ENCODE peak calls at places on chromosomes 11 and 22, in nine cellular contexts. C is stomach, V is Peyer's patch, Z is IMR-90, W is ovary, Q is body of pancreas, M is adrenal gland, O is HCT116, P is tibial nerve. X is an unnamed sample.

GRCh38 chr11:70501933-70502540 is 103.7 kb downstream of the CTTN start:
- DNase-seq in W (no peak), V (no peak), M (no peak), P (no peak), Z (no peak), Q (no peak), O (no peak), C (no peak), X (no peak)

GRCh38 chr11:123231263-123231662 is 36.2 kb upstream of the CLMP start:
- DNase-seq in P (no peak), C (no peak), V (no peak), O (no peak), W (no peak), Q (no peak), M (no peak), Z (peak), X (no peak)

GRCh38 chr11:117934526-117935307 is 5.5 kb upstream of the TMPRSS13 start:
- DNase-seq in W (no peak), C (peak), V (peak), P (no peak), Z (no peak), O (no peak), M (peak), Q (no peak), X (no peak)

GRCh38 chr11:57515332-57516060 is at the start of gene SLC43A1:
- DNase-seq in M (peak), W (peak), P (peak), C (peak), V (peak), O (no peak), Q (peak), Z (peak), X (peak)

GRCh38 chr22:24154826-24155225 is 26.5 kb upstream of the SUSD2 start:
- DNase-seq in P (no peak), V (no peak), Q (no peak), C (no peak), M (no peak), O (no peak), Z (no peak), W (no peak), X (no peak)

GRCh38 chr22:39311592-39312400 is 7.6 kb downstream of the RPL3 start:
- DNase-seq in Z (no peak), M (no peak), V (no peak), P (no peak), W (no peak), O (no peak), C (no peak), Q (no peak), X (no peak)

GRCh38 chr11:6413791-6414231 is 5.1 kb downstream of the APBB1 start:
- DNase-seq in W (no peak), Q (no peak), O (no peak), M (no peak), P (no peak), V (no peak), Z (no peak), C (no peak), X (no peak)

GRCh38 chr11:3091846-3092602 is 34.8 kb upstream of the CARS1 start:
- DNase-seq in C (peak), Q (peak), Z (peak), O (peak), P (peak), V (peak), M (peak), W (peak), X (peak)

GRCh38 chr11:75797116-75797515 is 17.9 kb upstream of the UVRAG start:
- DNase-seq in O (no peak), M (no peak), C (no peak), Z (no peak), Q (no peak), V (no peak), W (no peak), P (no peak), X (no peak)

GRCh38 chr22:29478326-29479276 is 1.4 kb upstream of the NEFH start:
- DNase-seq in C (no peak), Z (no peak), Q (peak), P (no peak), O (no peak), V (no peak), M (peak), W (no peak), X (no peak)

GRCh38 chr11:83140691-83141455 is 16.1 kb upstream of the PCF11 start:
- DNase-seq in M (no peak), Q (no peak), O (no peak), C (no peak), V (no peak), Z (no peak), P (no peak), W (no peak), X (no peak)

GRCh38 chr11:31419669-31420068 is 50.0 kb downstream of the DNAJC24 start:
- DNase-seq in W (no peak), O (no peak), Z (peak), C (no peak), V (no peak), P (no peak), M (no peak), Q (no peak), X (no peak)

GRCh38 chr11:40388097-40388818 is 1071.2 kb downstream of the LRRC4C start:
- DNase-seq in Q (no peak), Z (peak), P (no peak), V (no peak), C (no peak), O (no peak), M (no peak), W (no peak), X (no peak)

GRCh38 chr11:17720796-17721171 is 1.4 kb downstream of the MYOD1 start:
- DNase-seq in V (no peak), P (no peak), Q (no peak), W (no peak), C (no peak), Z (no peak), M (no peak), O (no peak), X (no peak)

GRCh38 chr11:47946682-47947575 is 33.4 kb upstream of the PTPRJ start:
- DNase-seq in C (peak), P (peak), Z (peak), M (peak), Q (peak), O (peak), V (peak), W (peak), X (peak)

GRCh38 chr11:117923773-117924172 is 5.4 kb downstream of the TMPRSS13 start:
- DNase-seq in P (no peak), O (no peak), V (no peak), Z (no peak), W (no peak), M (no peak), C (no peak), Q (no peak), X (no peak)

GRCh38 chr11:59560290-59560701 is 49.0 kb downstream of the OR4D9 start:
- DNase-seq in W (peak), O (peak), Q (peak), P (peak), Z (peak), C (peak), M (peak), V (peak), X (peak)

GRCh38 chr11:45226901-45227300 is 59.2 kb downstream of the SYT13 start:
- DNase-seq in M (no peak), O (no peak), P (no peak), Z (no peak), W (no peak), V (no peak), Q (no peak), C (no peak), X (no peak)

GRCh38 chr11:93541884-93542752 is 1.1 kb downstream of the SMCO4 start:
- DNase-seq in W (peak), M (peak), P (peak), C (peak), Q (peak), O (no peak), Z (peak), V (peak), X (peak)

GRCh38 chr11:1852885-1853284 is at the start of gene LSP1:
- DNase-seq in O (no peak), Q (no peak), M (no peak), C (peak), W (no peak), V (peak), Z (no peak), P (no peak), X (no peak)

GRCh38 chr11:32439488-32440210 is 4.3 kb upstream of the WT1 start:
- DNase-seq in Z (no peak), V (no peak), C (no peak), W (peak), Q (no peak), O (no peak), P (no peak), M (no peak), X (peak)

GRCh38 chr11:130451261-130452019 is 3.0 kb downstream of the ADAMTS15 start:
- DNase-seq in W (no peak), P (peak), V (no peak), O (no peak), Q (no peak), M (no peak), C (peak), Z (peak), X (no peak)

GRCh38 chr11:130448039-130448415 is 418 bp upstream of the ADAMTS15 start:
- DNase-seq in W (no peak), M (no peak), C (no peak), O (no peak), Z (no peak), Q (no peak), V (no peak), P (no peak), X (no peak)

GRCh38 chr11:130449246-130449990 is 973 bp downstream of the ADAMTS15 start:
- DNase-seq in M (no peak), Q (no peak), O (no peak), Z (no peak), W (no peak), P (no peak), V (no peak), C (no peak), X (no peak)

GRCh38 chr11:130448416-130449068 is at the start of gene ADAMTS15:
- DNase-seq in O (peak), W (peak), Q (peak), Z (peak), P (peak), V (peak), C (peak), M (peak), X (peak)

GRCh38 chr11:130449996-130450419 is 1.6 kb downstream of the ADAMTS15 start:
- DNase-seq in Q (peak), M (peak), V (peak), O (no peak), W (peak), C (peak), Z (peak), P (peak), X (peak)
- TF ChIP-seq POLR2A in Q (no peak), M (no peak), V (no peak), O (no peak), W (no peak), C (no peak), Z (no peak), P (peak), X (peak)

DNA sequence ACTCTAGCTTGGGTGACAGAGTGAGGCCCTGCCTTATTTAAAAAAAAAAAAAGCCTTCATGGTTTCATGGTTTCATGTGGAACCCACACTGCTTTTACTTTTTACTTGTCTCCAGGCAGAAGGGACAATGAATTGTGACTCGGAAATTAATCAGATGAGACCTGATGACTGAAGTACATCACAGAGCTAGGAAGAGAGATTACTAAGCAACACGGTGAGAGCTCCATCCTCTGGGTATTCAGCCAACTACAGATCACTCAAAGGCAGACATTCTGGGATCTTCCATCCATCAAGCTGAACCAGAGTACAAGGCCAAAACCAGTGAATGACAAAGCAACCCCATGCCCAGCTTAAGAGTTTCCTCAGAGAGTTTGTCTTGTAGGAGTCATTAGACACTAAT is 433.2 kb downstream of the SOX6 start:
- DNase-seq in Q (no peak), W (no peak), Z (no peak), O (no peak), C (no peak), P (no peak), V (no peak), M (no peak), X (no peak)
- TF ChIP-seq CTCF in Q (no peak), W (no peak), Z (no peak), O (no peak), C (no peak), P (no peak), V (no peak), M (no peak), X (no peak)

DNA sequence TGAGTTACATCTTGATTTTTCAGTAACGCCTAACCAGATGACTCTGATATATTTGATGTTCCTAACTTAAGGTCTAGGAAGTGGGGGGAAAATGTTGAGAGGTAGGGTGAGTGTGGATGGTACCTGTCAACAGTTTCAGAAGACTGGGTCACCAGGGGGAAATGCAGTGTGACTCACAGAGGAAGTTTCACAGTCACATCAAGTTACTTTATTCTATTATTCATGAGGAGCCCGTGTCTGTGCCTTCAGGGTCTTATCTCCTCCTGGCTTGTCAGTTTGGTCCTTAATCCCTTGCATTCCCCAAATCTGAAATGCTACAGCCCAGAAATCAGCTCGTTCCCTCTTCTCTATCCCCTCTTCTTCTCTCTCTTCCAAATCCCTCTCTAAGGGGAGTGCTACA is 4.7 kb upstream of the KCNE3 start:
- DNase-seq in Z (no peak), W (no peak), V (no peak), C (no peak), P (no peak), Q (no peak), M (no peak), O (no peak), X (no peak)
- H3K27ac ChIP-seq in Z (no peak), W (no peak), V (no peak), C (no peak), P (no peak), Q (no peak), M (no peak), O (no peak), X (no peak)

DNA sequence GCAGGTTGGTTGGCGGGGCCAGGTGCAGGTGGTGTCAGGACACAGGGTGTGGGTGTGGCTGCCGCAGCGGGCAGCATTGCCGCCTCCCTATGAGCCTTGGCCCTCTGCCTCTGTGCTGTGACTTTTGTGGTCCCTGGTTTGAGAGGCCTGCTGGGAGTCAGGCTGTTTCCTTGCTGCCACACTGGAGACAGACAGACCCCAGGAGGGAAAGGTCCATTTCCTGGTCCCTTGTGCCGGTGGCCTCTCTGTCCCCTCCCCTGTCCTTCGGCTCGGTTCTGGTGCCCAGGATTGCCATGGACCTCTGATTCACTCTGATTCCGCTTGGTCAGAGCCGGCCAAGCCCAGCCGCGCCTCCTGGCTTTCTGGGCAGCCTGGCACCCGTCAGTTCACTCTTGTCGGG is 196.9 kb downstream of the TBC1D22A start:
- DNase-seq in W (no peak), O (no peak), V (no peak), Z (no peak), M (no peak), P (no peak), C (no peak), Q (no peak), X (no peak)
- TF ChIP-seq POLR2A in W (no peak), O (no peak), V (no peak), Z (no peak), M (no peak), P (no peak), C (no peak), Q (no peak), X (no peak)

DNA sequence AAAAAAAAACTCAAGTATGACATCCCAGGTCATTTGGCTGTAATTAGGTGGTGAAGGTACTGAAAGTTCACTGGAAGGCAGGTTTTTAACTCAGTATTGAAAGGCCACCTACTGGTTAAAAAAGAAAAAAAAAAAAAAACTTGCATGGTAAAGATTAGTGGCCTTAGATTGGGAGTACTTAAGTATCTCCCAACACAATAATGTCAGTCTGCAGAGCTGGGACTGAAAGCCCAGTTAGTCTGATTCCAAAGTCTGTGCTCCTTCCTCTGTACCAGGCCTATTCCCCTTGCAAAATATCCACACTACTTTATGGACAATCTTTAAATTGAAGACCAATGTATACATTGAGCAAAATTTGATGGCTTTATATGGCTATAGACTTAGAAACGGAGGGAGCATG is 85.5 kb downstream of the NOX4 start:
- DNase-seq in P (no peak), M (no peak), Q (no peak), Z (no peak), V (no peak), C (no peak), W (no peak), O (peak), X (no peak)
- TF ChIP-seq CTCF in P (no peak), M (no peak), Q (no peak), Z (peak), V (no peak), C (no peak), W (no peak), O (no peak), X (no peak)

DNA sequence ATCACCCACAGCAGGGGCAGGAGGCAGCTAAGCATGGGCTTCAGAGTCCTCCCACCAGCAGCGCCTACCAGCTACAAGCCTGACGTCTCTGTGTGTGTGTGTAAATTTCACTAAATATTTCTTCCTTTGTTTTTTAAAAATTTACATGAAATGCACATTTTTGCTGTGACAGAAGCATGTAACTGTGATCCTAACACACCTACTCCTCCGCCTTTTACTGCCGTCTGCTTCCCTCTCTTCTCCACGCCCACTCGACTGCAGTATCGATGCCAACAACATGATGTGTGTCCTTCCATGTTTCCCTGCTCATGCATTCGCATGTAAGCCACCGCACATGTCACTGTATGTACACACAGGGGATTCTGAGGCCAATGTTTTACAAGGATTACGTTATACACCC is 29.5 kb upstream of the PACSIN2 start:
- DNase-seq in Z (no peak), M (no peak), V (no peak), W (no peak), C (no peak), O (no peak), Q (no peak), P (no peak), X (no peak)
- H3K27ac ChIP-seq in Z (no peak), M (no peak), V (no peak), W (no peak), C (no peak), O (no peak), Q (no peak), P (no peak), X (no peak)

GRCh38 chr11:28108909-28109308 is 721 bp downstream of the METTL15 start:
- DNase-seq in V (no peak), Z (no peak), M (no peak), P (no peak), Q (no peak), C (no peak), W (no peak), O (no peak), X (no peak)

GRCh38 chr11:28105869-28106268 is 2.1 kb downstream of the KIF18A start:
- DNase-seq in Q (no peak), P (no peak), V (no peak), O (no peak), W (no peak), C (no peak), M (no peak), Z (no peak), X (no peak)

GRCh38 chr11:28107331-28107725 is 628 bp downstream of the KIF18A start:
- DNase-seq in Z (peak), W (no peak), V (no peak), M (no peak), C (no peak), P (no peak), O (no peak), Q (no peak), X (no peak)

GRCh38 chr11:28106351-28107043 is 1.5 kb downstream of the KIF18A start:
- DNase-seq in P (no peak), M (peak), C (no peak), O (no peak), V (no peak), W (no peak), Z (no peak), Q (no peak), X (no peak)

GRCh38 chr11:28107726-28108618 is at the start of the genes KIF18A and METTL15:
- DNase-seq in P (peak), W (peak), C (peak), O (peak), M (peak), Z (peak), V (peak), Q (peak), X (peak)
- TF ChIP-seq POLR2A in P (peak), W (peak), C (no peak), O (peak), M (peak), Z (peak), V (peak), Q (peak), X (peak)

DNA sequence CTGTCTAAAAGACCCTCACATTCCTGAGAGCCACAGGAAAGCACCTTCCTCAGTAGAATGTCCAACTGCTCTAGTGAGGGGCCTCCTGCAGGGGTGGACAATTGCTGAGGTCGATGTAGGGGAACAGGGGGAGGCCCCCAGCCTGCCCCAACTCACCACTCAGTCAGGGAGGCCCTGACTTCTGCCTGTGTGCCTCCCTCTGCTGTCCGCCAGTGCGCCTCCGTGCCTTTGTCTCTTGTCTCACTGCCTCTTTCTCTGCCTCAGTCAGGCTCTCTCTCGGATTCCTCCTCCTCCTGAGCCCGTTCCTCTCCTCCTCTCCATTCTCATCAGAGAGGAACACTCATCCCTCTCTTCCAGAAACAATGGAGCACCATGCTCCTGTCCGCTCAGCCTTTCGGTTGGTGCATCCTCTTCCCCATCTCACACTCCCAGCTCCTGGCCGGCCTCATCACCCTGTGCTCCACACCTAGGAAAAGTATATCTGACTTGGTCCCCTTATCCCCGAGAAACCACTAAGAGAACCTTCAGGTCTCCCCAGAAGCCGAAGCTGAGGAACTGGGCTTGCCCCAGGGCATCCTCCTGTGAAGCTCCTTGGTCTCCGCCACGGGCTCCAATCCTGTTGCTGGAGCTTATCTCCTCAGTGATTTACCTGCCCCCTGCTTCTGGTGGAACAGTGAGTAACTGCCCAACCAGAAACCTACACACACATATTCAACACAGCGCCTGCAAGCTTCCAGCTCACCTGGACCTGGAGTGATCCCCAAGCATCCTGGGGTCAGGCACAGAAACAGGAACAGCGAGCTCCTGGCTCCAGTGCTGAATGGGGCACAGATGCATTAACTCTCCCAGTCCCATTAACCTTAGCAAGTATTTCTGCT is 2.3 kb downstream of the B3GAT1 start:
- DNase-seq in M (no peak), W (no peak), V (no peak), Q (no peak), Z (no peak), C (peak), P (no peak), O (no peak), X (no peak)
- TF ChIP-seq CTCF in M (no peak), W (no peak), V (no peak), Q (no peak), Z (no peak), C (no peak), P (no peak), O (no peak), X (no peak)

X was measured in uterus.